ENCODE peak calls at places on chromosomes 7 and 10, in nine cellular contexts. T is adrenal gland, H is IMR-90, I is RWPE2, N is colonic mucosa, V is AG10803, A is brain microvascular endothelial cell, M is A673, X is cardiac muscle cell. U is an unnamed sample.

GRCh38 chr10:115566867-115567266 is 473.7 kb downstream of the ATRNL1 start:
- DNase-seq in T (no peak), H (no peak), I (no peak), N (no peak), V (no peak), A (no peak), M (no peak), X (no peak), U (no peak)

GRCh38 chr7:917255-918117 is 37.0 kb downstream of the ADAP1 start:
- DNase-seq in T (no peak), H (no peak), I (peak), N (no peak), V (no peak), A (no peak), M (no peak), X (no peak), U (no peak)

GRCh38 chr7:144820557-144820956 is 15.3 kb downstream of the TPK1 start:
- DNase-seq in T (no peak), H (no peak), I (no peak), N (no peak), V (no peak), A (no peak), M (no peak), X (no peak), U (no peak)

GRCh38 chr10:77418211-77418640 is 219.4 kb downstream of the KCNMA1 start:
- DNase-seq in T (no peak), H (no peak), I (no peak), N (no peak), V (peak), A (no peak), M (no peak), X (no peak), U (no peak)

GRCh38 chr10:33612551-33612950 is 278.1 kb upstream of the NRP1 start:
- DNase-seq in T (no peak), H (peak), I (no peak), N (no peak), V (peak), A (peak), M (no peak), X (no peak), U (peak)

GRCh38 chr7:98713411-98713810 is 96.3 kb downstream of the NPTX2 start:
- DNase-seq in T (no peak), H (no peak), I (no peak), N (no peak), V (no peak), A (no peak), M (peak), X (no peak), U (no peak)

GRCh38 chr7:106731207-106731606 is 70.2 kb upstream of the CCDC71L start:
- DNase-seq in T (no peak), H (no peak), I (no peak), N (no peak), V (peak), A (no peak), M (no peak), X (no peak), U (peak)

GRCh38 chr7:55127135-55127551 is 108.3 kb downstream of the EGFR start:
- DNase-seq in T (no peak), H (no peak), I (no peak), N (no peak), V (peak), A (no peak), M (no peak), X (no peak), U (peak)

GRCh38 chr10:80464557-80465466 is 10.7 kb downstream of the TSPAN14 start:
- DNase-seq in T (no peak), H (peak), I (no peak), N (peak), V (peak), A (no peak), M (peak), X (peak), U (peak)

GRCh38 chr10:122658356-122659049 is 41.1 kb downstream of the C10orf120 start:
- DNase-seq in T (no peak), H (no peak), I (no peak), N (no peak), V (no peak), A (no peak), M (no peak), X (no peak), U (no peak)

GRCh38 chr7:64307254-64308018 is 6.3 kb upstream of the ZNF736 start:
- DNase-seq in T (peak), H (peak), I (no peak), N (peak), V (peak), A (peak), M (peak), X (peak), U (peak)

GRCh38 chr7:151063212-151063561 is 3.8 kb downstream of the SLC4A2 start:
- DNase-seq in T (peak), H (peak), I (no peak), N (peak), V (peak), A (no peak), M (no peak), X (no peak), U (peak)

GRCh38 chr10:126017961-126018560 is 121.7 kb downstream of the FANK1 start:
- DNase-seq in T (no peak), H (peak), I (no peak), N (no peak), V (peak), A (peak), M (no peak), X (no peak), U (peak)

GRCh38 chr10:20622522-20623270 is 274.4 kb downstream of the NEBL start:
- DNase-seq in T (no peak), H (peak), I (no peak), N (no peak), V (peak), A (peak), M (peak), X (no peak), U (peak)

GRCh38 chr7:134565643-134566136 is 16.8 kb downstream of the AKR1B15 start:
- DNase-seq in T (no peak), H (peak), I (no peak), N (no peak), V (peak), A (no peak), M (no peak), X (no peak), U (peak)

GRCh38 chr10:79145517-79146470 is 77.0 kb downstream of the ZMIZ1 start:
- DNase-seq in T (no peak), H (no peak), I (no peak), N (no peak), V (peak), A (no peak), M (no peak), X (no peak), U (no peak)

GRCh38 chr7:101911011-101911799 is 93.8 kb downstream of the CUX1 start:
- DNase-seq in T (no peak), H (peak), I (no peak), N (no peak), V (peak), A (no peak), M (no peak), X (no peak), U (peak)

GRCh38 chr10:117365612-117366011 is 9.6 kb downstream of the PDZD8 start:
- DNase-seq in T (no peak), H (no peak), I (no peak), N (no peak), V (no peak), A (no peak), M (no peak), X (no peak), U (no peak)

GRCh38 chr10:18473424-18474110 is 177.8 kb downstream of the NSUN6 start:
- DNase-seq in T (peak), H (peak), I (no peak), N (no peak), V (no peak), A (peak), M (no peak), X (peak), U (peak)

GRCh38 chr10:79142522-79143309 is 74.0 kb downstream of the ZMIZ1 start:
- DNase-seq in T (no peak), H (no peak), I (no peak), N (no peak), V (no peak), A (no peak), M (no peak), X (no peak), U (no peak)

GRCh38 chr10:33093362-33093761 is 135.3 kb upstream of the ITGB1 start:
- DNase-seq in T (no peak), H (no peak), I (no peak), N (no peak), V (no peak), A (no peak), M (no peak), X (no peak), U (no peak)

GRCh38 chr10:119371704-119372663 is 164.6 kb downstream of the GRK5 start:
- DNase-seq in T (no peak), H (no peak), I (no peak), N (no peak), V (peak), A (peak), M (no peak), X (no peak), U (peak)

GRCh38 chr10:77524300-77524711 is 113.3 kb downstream of the KCNMA1 start:
- DNase-seq in T (no peak), H (peak), I (no peak), N (no peak), V (peak), A (peak), M (no peak), X (no peak), U (peak)

GRCh38 chr10:123390874-123391273 is 236.7 kb downstream of the BUB3 start:
- DNase-seq in T (no peak), H (no peak), I (no peak), N (no peak), V (no peak), A (no peak), M (no peak), X (no peak), U (no peak)

GRCh38 chr10:71623098-71623985 is 96.2 kb downstream of the C10orf105 start:
- DNase-seq in T (peak), H (peak), I (no peak), N (no peak), V (peak), A (peak), M (peak), X (peak), U (peak)

GRCh38 chr10:129655679-129656031 is 188.6 kb downstream of the MGMT start:
- DNase-seq in T (no peak), H (no peak), I (no peak), N (no peak), V (no peak), A (no peak), M (no peak), X (no peak), U (no peak)

GRCh38 chr10:1668347-1668746 is 69.0 kb downstream of the ADARB2 start:
- DNase-seq in T (no peak), H (no peak), I (no peak), N (no peak), V (no peak), A (no peak), M (no peak), X (no peak), U (no peak)

GRCh38 chr7:90455163-90456030 is 14.0 kb upstream of the PTTG1IP2 start:
- DNase-seq in T (peak), H (peak), I (no peak), N (peak), V (peak), A (peak), M (peak), X (peak), U (peak)

GRCh38 chr7:42953989-42954388 is 21.8 kb downstream of the MRPL32 start:
- DNase-seq in T (no peak), H (no peak), I (no peak), N (no peak), V (no peak), A (no peak), M (no peak), X (no peak), U (no peak)

GRCh38 chr7:94315011-94315410 is 79.7 kb upstream of the COL1A2 start:
- DNase-seq in T (no peak), H (peak), I (no peak), N (no peak), V (no peak), A (no peak), M (no peak), X (no peak), U (no peak)

GRCh38 chr10:124699471-124700292 is 44.5 kb downstream of the FAM53B start:
- DNase-seq in T (no peak), H (no peak), I (no peak), N (no peak), V (no peak), A (no peak), M (no peak), X (no peak), U (no peak)

GRCh38 chr10:47259521-47259920 is 40.5 kb upstream of the GDF10 start:
- DNase-seq in T (no peak), H (no peak), I (no peak), N (no peak), V (no peak), A (no peak), M (no peak), X (no peak), U (no peak)

GRCh38 chr10:71888623-71889387 is 37.8 kb upstream of the PSAP start:
- DNase-seq in T (peak), H (peak), I (no peak), N (peak), V (peak), A (peak), M (peak), X (peak), U (peak)

GRCh38 chr10:116815641-116816415 is 33.5 kb upstream of the ENO4 start:
- DNase-seq in T (peak), H (peak), I (no peak), N (no peak), V (peak), A (peak), M (no peak), X (no peak), U (no peak)

GRCh38 chr7:112926018-112926417 is 135.8 kb upstream of the TMEM168 start:
- DNase-seq in T (no peak), H (no peak), I (no peak), N (no peak), V (no peak), A (no peak), M (no peak), X (no peak), U (no peak)

GRCh38 chr7:11233871-11234270 is 260.2 kb downstream of the PHF14 start:
- DNase-seq in T (no peak), H (no peak), I (no peak), N (no peak), V (no peak), A (no peak), M (no peak), X (no peak), U (no peak)
- H3K4me3 ChIP-seq in T (no peak), H (no peak), I (no peak), N (no peak), V (no peak), A (no peak), M (no peak), X (no peak), U (no peak)

DNA sequence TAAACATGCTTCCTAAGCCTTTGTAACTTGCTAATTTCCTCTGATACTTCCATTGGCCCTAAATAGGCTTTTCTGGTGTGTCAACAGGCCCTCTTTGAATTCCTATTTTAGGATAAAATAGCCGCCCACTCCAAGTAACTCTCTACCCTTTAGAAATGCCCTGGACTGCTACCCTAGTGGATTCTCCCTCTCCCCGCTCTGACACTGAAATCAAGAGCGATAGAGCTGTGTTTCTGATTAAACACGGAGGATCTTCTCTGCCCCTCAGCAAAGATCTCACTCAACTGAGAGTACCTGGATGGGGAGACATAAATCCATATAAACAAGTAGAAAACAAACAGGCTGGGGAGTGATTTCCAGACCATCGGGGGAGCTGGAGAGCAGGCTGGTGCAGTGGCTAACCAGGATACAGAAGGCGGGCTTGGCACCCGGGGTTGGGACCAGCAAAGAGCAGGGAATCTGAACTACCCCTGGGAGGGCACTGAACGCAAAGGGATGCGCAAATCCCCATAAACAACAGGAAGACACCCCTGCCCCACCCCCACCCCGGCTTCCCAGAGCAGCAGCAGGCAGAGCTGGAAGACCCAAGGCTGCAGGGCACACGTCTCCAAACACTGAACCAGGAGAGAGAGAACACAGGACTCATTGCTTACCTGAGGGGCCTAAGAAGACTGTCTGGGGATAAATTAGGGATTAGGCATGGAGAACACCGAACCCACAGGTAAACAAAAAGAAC is 2.5 kb downstream of the ASB13 start:
- DNase-seq in T (no peak), H (no peak), I (no peak), N (peak), V (no peak), A (no peak), M (no peak), X (no peak), U (no peak)
- TF ChIP-seq CTCF in T (no peak), H (no peak), I (no peak), N (no peak), V (no peak), A (no peak), M (peak), X (no peak), U (no peak)

GRCh38 chr7:116582164-116582732 is 57.4 kb downstream of the CAV1 start:
- DNase-seq in T (no peak), H (peak), I (no peak), N (no peak), V (peak), A (peak), M (peak), X (no peak), U (peak)
- H3K4me3 ChIP-seq in T (no peak), H (no peak), I (no peak), N (no peak), V (no peak), A (no peak), M (no peak), X (no peak), U (no peak)

GRCh38 chr10:133481086-133481643 is 27.4 kb downstream of the SCART1 start:
- DNase-seq in T (no peak), H (no peak), I (no peak), N (no peak), V (no peak), A (no peak), M (no peak), X (no peak), U (no peak)
- TF ChIP-seq CTCF in T (no peak), H (no peak), I (no peak), N (no peak), V (no peak), A (no peak), M (no peak), X (no peak), U (no peak)

GRCh38 chr10:68047554-68048327 is 27.3 kb downstream of the HERC4 start:
- DNase-seq in T (no peak), H (no peak), I (no peak), N (no peak), V (no peak), A (no peak), M (no peak), X (no peak), U (peak)

GRCh38 chr10:68049289-68050078 is 25.6 kb downstream of the HERC4 start:
- DNase-seq in T (no peak), H (no peak), I (no peak), N (no peak), V (no peak), A (no peak), M (no peak), X (no peak), U (no peak)

GRCh38 chr10:68046642-68047041 is 28.4 kb downstream of the HERC4 start:
- DNase-seq in T (no peak), H (no peak), I (no peak), N (no peak), V (no peak), A (no peak), M (no peak), X (no peak), U (no peak)

GRCh38 chr10:68043030-68043429 is 32.1 kb downstream of the HERC4 start:
- DNase-seq in T (no peak), H (peak), I (no peak), N (no peak), V (peak), A (no peak), M (no peak), X (no peak), U (peak)

DNA sequence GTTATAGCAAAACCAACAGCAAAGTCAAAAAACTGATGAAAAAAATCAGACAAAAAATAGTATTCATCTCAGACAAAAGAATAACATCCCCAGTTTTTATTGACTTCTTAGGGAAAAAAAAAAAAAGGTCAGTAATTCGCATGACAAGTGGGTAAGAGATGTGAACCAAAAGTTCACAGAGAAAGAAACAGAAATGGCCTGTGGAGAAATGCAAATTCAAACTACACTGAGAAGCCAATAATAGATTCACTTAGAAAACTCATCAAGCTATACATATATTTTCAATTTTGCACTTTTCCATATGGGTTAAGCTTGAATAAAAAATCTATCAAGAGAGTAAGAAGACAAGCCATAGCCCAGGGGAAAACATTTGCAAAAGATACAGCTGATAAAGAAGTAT is 28.0 kb downstream of the HERC4 start:
- DNase-seq in T (no peak), H (no peak), I (no peak), N (no peak), V (no peak), A (no peak), M (no peak), X (no peak), U (no peak)
- H3K4me3 ChIP-seq in T (no peak), H (no peak), I (no peak), N (no peak), V (no peak), A (no peak), M (no peak), X (no peak), U (no peak)

DNA sequence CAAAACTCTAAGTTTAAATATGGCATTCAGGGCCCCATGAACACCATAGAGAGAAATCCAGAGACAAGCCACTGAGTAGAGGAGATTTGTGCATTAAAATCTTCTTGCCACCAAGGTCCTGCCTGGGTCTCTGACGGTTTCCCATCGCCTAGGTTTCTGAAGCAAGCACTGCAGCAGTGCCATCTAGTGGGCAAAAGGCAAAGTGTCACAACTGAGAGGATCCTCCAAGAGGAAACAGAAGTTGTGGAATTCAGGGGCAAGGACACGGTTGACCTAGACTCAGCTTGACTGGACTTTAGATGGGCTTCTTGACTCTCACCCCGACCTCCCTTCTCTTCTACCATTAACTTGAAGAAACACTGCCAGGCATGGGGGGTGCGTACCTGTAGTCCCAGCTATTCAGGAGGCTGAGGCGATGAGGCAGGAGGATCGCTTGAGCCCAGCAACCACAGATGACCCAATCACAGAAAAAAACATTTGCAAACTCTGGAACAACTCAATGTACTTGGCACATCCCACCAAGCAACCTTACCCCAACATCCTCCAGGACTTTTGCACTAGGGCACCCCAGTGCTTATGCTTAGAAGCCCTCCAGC is 604.1 kb downstream of the GALNT17 start:
- DNase-seq in T (peak), H (peak), I (no peak), N (peak), V (peak), A (peak), M (peak), X (peak), U (peak)
- TF ChIP-seq CTCF in T (peak), H (peak), I (peak), N (peak), V (peak), A (peak), M (peak), X (peak), U (peak)

DNA sequence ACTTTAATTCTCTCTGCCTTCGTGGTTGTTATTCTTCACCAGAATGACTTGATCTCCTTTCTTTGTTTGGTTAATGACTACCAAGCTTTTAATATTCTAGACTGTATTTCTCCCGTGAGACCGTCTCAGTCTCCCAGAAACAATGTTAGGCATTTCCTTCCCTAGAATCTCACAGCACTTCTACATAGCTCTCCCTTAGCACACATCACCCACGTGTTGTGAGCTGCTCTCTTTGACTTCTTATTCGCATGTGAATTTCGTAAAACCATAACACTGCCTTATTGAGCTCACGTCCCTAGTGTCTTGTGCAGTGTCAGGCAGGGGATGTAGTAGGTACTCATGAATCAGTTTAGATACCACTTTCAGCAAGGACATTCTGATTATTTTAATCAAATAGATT is 57.5 kb upstream of the MGAM2 start:
- DNase-seq in T (no peak), H (no peak), I (no peak), N (no peak), V (peak), A (peak), M (no peak), X (no peak), U (peak)
- H3K4me3 ChIP-seq in T (no peak), H (no peak), I (no peak), N (no peak), V (no peak), A (no peak), M (no peak), X (no peak), U (no peak)

GRCh38 chr10:43692051-43692825 is 43.6 kb upstream of the ZNF32 start:
- DNase-seq in T (no peak), H (peak), I (no peak), N (no peak), V (peak), A (no peak), M (no peak), X (no peak), U (peak)
- TF ChIP-seq CTCF in T (no peak), H (no peak), I (no peak), N (no peak), V (no peak), A (no peak), M (no peak), X (no peak), U (no peak)